ENCODE peak calls at places on chromosomes 2 and 18, in seven cellular contexts. Z is H9, S is IMR-90, N is mesendoderm, V is H1, A is mesenchymal stem cell, O is trophoblast cell. W is an unnamed sample.

GRCh38 chr2:231613054-231613654 is 20.5 kb downstream of the TEX44 start:
- DNase-seq in N (no peak), Z (no peak), A (no peak), O (no peak), V (no peak), S (no peak), W (no peak)

GRCh38 chr2:36374586-36374985 is 19.0 kb downstream of the CRIM1 start:
- DNase-seq in A (no peak), N (no peak), O (peak; percentile 79), V (no peak), Z (no peak), S (no peak), W (no peak)

GRCh38 chr2:467892-468630 is 180.2 kb upstream of the ALKAL2 start:
- DNase-seq in Z (peak; percentile 57), S (no peak), A (no peak), N (peak; percentile 13), O (no peak), V (peak; percentile 75), W (peak; percentile 27)

GRCh38 chr2:150133623-150134022 is 353.8 kb downstream of the RND3 start:
- DNase-seq in N (peak; percentile 61), V (no peak), S (peak; percentile 92), O (peak; percentile 69), A (peak; percentile 84), Z (no peak), W (no peak)

GRCh38 chr2:84925336-84925723 is 19.9 kb downstream of the TMSB10 start:
- DNase-seq in O (no peak), Z (no peak), S (no peak), A (no peak), V (no peak), N (no peak), W (no peak)

GRCh38 chr2:27683390-27684071 is 19.8 kb downstream of the SLC4A1AP start:
- DNase-seq in Z (peak; percentile 80), S (peak; percentile 90), V (peak; percentile 93), A (peak; percentile 90), O (peak; percentile 100), N (peak; percentile 96), W (peak; percentile 94)

GRCh38 chr2:17976871-17977746 is 98.6 kb downstream of the KCNS3 start:
- DNase-seq in S (peak; percentile 100), V (no peak), A (peak; percentile 100), O (peak; percentile 1), Z (no peak), N (peak; percentile 17), W (no peak)

GRCh38 chr18:55256568-55257289 is 297.5 kb upstream of the CCDC68 start:
- DNase-seq in O (peak; percentile 87), V (no peak), Z (no peak), S (no peak), N (no peak), A (no peak), W (no peak)

GRCh38 chr2:96924775-96925747 is 55.2 kb upstream of the SEMA4C start:
- DNase-seq in A (no peak), V (no peak), Z (no peak), N (no peak), O (peak; percentile 22), S (no peak), W (no peak)

GRCh38 chr18:67875057-67875456 is 358.5 kb upstream of the DSEL start:
- DNase-seq in A (no peak), O (peak; percentile 3), S (no peak), V (no peak), Z (no peak), N (peak; percentile 54), W (no peak)

GRCh38 chr18:36066001-36066400 is 1.4 kb downstream of the RPRD1A start:
- DNase-seq in A (peak; percentile 60), N (no peak), O (no peak), Z (no peak), V (no peak), S (peak; percentile 67), W (no peak)

GRCh38 chr2:191115391-191115790 is 35.4 kb downstream of the STAT4 start:
- DNase-seq in V (no peak), A (no peak), O (peak; percentile 89), Z (no peak), N (no peak), S (peak; percentile 18), W (no peak)

GRCh38 chr2:36359006-36359580 is 3.5 kb downstream of the CRIM1 start:
- DNase-seq in Z (no peak), O (peak; percentile 45), N (no peak), A (no peak), V (no peak), S (peak; percentile 48), W (no peak)

GRCh38 chr2:16032282-16033031 is 92.1 kb downstream of the MYCN start:
- DNase-seq in Z (no peak), S (no peak), A (no peak), V (no peak), N (no peak), O (no peak), W (no peak)

GRCh38 chr18:77061946-77062517 is 70.6 kb downstream of the MBP start:
- DNase-seq in N (peak; percentile 68), V (no peak), Z (peak; percentile 52), O (peak; percentile 66), A (no peak), S (no peak), W (no peak)

GRCh38 chr18:37385846-37386435 is 179.7 kb downstream of the CELF4 start:
- DNase-seq in A (peak; percentile 30), S (peak; percentile 37), V (no peak), N (no peak), O (peak; percentile 84), Z (no peak), W (peak; percentile 33)

GRCh38 chr2:171086352-171087290 is 74.1 kb downstream of the TLK1 start:
- DNase-seq in A (peak; percentile 69), V (no peak), N (peak; percentile 91), Z (peak; percentile 57), S (peak; percentile 68), O (peak; percentile 70), W (peak; percentile 33)

GRCh38 chr2:201901770-201902169 is 95.4 kb downstream of the CDK15 start:
- DNase-seq in S (no peak), O (no peak), Z (no peak), V (no peak), A (no peak), N (peak; percentile 77), W (no peak)

GRCh38 chr2:33122726-33123125 is 176.0 kb downstream of the LTBP1 start:
- DNase-seq in V (no peak), O (peak; percentile 24), A (no peak), N (no peak), Z (no peak), S (no peak), W (no peak)

DNA sequence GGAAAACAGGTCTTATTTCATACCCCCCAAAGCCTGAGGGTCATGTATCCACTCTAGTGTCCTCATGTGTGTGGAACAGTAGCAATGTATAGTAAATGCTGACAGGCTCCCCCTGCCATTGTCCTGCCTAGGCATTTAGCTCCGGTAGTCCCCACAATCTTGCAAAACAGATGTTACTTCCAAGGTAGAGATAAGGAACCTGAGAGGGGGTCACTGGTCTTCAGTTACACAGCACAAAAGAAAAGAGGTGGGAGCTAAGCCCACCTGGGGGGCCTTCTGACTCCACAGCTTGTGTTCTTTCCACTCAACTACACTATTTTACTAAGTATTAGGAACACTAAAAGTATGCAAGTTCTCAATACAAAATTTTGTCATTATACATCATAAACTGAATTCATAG is 17.4 kb upstream of the FECH start:
- DNase-seq in Z (no peak), S (no peak), N (peak; percentile 31), A (no peak), V (no peak), O (no peak), W (no peak)
- H3K27ac ChIP-seq in Z (no peak overlapping the region), S (no peak overlapping the region), N (no peak overlapping the region), A (no peak overlapping the region), V (no peak overlapping the region), O (no peak overlapping the region), W (no peak overlapping the region)

GRCh38 chr2:24247592-24247991 is 72.7 kb downstream of the FAM228A start:
- DNase-seq in S (no peak), Z (no peak), O (no peak), A (no peak), V (no peak), N (no peak), W (no peak)
- H3K4me1 ChIP-seq in S (peaks cover 2% of the 10 kb centered on the region), Z (no peaks in the 10 kb centered on the region), O (no peaks in the 10 kb centered on the region), A (peaks cover 5% of the 10 kb centered on the region), V (no peaks in the 10 kb centered on the region), N (no peaks in the 10 kb centered on the region), W (no peaks in the 10 kb centered on the region)

GRCh38 chr2:206192157-206192556 is 32.5 kb downstream of the EEF1B2 start:
- DNase-seq in S (no peak), N (no peak), O (no peak), A (no peak), Z (no peak), V (no peak), W (no peak)

GRCh38 chr2:206190689-206191088 is 31.0 kb downstream of the EEF1B2 start:
- DNase-seq in S (no peak), A (no peak), V (no peak), Z (no peak), N (no peak), O (no peak), W (no peak)

GRCh38 chr2:206198677-206199076 is 39.0 kb downstream of the EEF1B2 start:
- DNase-seq in O (peak; percentile 60), A (no peak), Z (no peak), N (no peak), V (no peak), S (peak; percentile 28), W (no peak)

DNA sequence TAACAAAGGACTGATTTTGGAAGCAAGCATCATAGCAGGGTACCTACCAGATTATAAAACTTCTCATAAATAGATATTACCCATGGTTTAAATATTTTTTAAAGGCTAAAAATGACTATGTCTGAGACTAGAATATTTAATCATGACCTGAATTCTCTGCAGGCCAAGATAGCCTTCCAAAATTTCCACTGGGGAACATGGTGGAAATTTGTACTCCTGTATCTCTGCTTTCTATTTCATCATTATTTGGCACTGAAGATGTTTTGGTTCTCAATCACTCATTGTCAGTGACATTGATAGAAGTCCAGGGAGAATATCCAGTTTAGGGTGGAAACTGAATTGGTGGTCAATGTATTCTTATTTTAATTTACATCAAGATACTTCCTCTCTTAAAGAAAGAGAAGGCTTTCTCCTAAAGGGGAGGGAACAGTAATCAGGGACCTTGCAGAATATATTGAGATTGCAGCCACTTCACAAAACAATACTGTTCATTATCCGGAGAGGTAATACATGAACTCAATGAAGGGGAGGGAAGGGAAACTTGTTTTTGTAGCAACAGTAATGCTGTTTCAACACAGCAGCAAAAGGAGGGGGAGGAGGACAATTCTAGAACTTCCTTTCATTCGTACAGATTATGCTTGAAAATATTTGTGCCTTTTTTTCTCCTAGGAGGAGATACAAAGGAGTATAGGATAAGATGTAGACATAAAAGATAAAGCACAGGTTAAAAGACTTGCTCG is 34.1 kb downstream of the EEF1B2 start:
- DNase-seq in A (no peak), S (no peak), Z (no peak), V (no peak), N (no peak), O (no peak), W (no peak)
- H3K23ac ChIP-seq in A (no peak overlapping the region), S (no peak overlapping the region), Z (no peak overlapping the region), V (no peak overlapping the region), N (no peak overlapping the region), O (no peak overlapping the region), W (no peak overlapping the region)

DNA sequence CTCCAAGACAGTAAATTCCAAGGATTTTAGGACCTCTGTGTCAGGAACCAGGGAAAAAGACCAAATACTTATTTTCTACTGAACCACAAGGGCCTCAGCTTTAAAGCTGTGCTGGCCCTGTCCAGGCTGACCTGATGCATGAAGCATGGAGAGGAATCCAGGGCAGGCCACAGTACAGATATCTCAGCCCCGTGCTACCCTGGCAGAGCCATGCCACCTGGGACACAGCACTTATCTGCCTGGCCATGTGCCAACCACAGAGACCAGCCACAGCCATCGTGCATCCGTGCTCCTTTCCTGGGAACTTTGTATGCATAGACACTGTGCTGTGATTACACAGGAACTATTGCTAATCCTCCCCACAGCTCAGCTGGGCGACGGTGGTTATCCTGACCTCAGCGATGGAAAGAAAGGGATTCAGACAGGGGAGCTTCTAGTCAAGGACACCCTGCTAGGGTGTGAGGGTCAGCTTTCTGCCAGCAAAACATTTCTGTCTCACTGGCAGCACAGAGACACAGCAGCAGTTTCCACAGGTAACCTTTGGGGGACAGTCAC is 687.4 kb upstream of the ID2 start:
- DNase-seq in S (no peak), A (no peak), O (no peak), N (no peak), Z (no peak), V (no peak), W (no peak)
- H3K27ac ChIP-seq in S (no peak overlapping the region), A (no peak overlapping the region), O (no peak overlapping the region), N (no peak overlapping the region), Z (no peak overlapping the region), V (no peak overlapping the region), W (no peak overlapping the region)

W was measured in neuronal stem cell.